ENCODE peak calls at places on chromosomes 5 and 9, in ten cellular contexts. D, A, V, S, B, H, E, R, J and G are unnamed samples.

GRCh38 chr9:77820293-77820954 is 172.3 kb upstream of the GNA14 start:
- DNase-seq in H (no peak), S (peak; percentile 70), R (peak; percentile 73), A (no peak), J (no peak), B (no peak), E (peak; percentile 10), D (peak; percentile 77), V (peak; percentile 89), G (no peak)

GRCh38 chr9:106758911-106759310 is 104.1 kb upstream of the ZNF462 start:
- DNase-seq in B (no peak), E (no peak), V (peak; percentile 29), R (no peak), S (peak; percentile 19), A (no peak), D (no peak), J (no peak), H (no peak), G (no peak)

GRCh38 chr5:14720236-14720923 is 55.9 kb downstream of the OTULIN start:
- DNase-seq in A (no peak), E (no peak), H (no peak), D (peak; percentile 64), J (no peak), S (no peak), R (peak; percentile 66), B (no peak), V (peak; percentile 58), G (no peak)

GRCh38 chr9:37107701-37108100 is 12.7 kb upstream of the ZCCHC7 start:
- DNase-seq in A (no peak), V (no peak), S (no peak), D (no peak), B (no peak), H (no peak), R (no peak), E (no peak), J (no peak), G (no peak)

GRCh38 chr5:56671571-56671970 is 143.8 kb upstream of the MAP3K1 start:
- DNase-seq in B (no peak), D (no peak), A (no peak), V (no peak), E (no peak), J (no peak), S (no peak), H (no peak), R (no peak), G (no peak)

GRCh38 chr5:98798371-98798770 is 24.9 kb downstream of the RGMB start:
- DNase-seq in H (no peak), V (no peak), S (no peak), A (no peak), R (no peak), J (no peak), E (no peak), B (no peak), D (no peak), G (no peak)

GRCh38 chr5:43802651-43803050 is 199.7 kb downstream of the NNT start:
- DNase-seq in R (no peak), S (peak; percentile 4), E (no peak), A (no peak), J (no peak), H (no peak), B (no peak), V (no peak), D (no peak), G (no peak)

GRCh38 chr5:135834639-135835529 is at the start of gene SLC25A48:
- DNase-seq in J (peak; percentile 86), B (peak; percentile 90), E (no peak), V (no peak), H (no peak), S (peak; percentile 57), R (no peak), D (no peak), A (no peak), G (peak; percentile 41)

GRCh38 chr5:41748631-41749030 is 121.6 kb downstream of the OXCT1 start:
- DNase-seq in E (no peak), R (no peak), J (no peak), A (no peak), H (peak; percentile 83), B (no peak), D (peak; percentile 67), S (peak; percentile 75), V (peak; percentile 81), G (no peak)

GRCh38 chr9:137650779-137651178 is 32.0 kb downstream of the EHMT1 start:
- DNase-seq in H (no peak), S (no peak), J (no peak), B (no peak), V (no peak), D (no peak), A (no peak), E (no peak), R (no peak), G (no peak)

GRCh38 chr5:31585519-31586270 is 53.2 kb upstream of the PDZD2 start:
- DNase-seq in J (no peak), H (no peak), D (peak; percentile 32), A (no peak), S (no peak), B (no peak), V (no peak), R (no peak), E (no peak), G (no peak)

GRCh38 chr5:151239237-151239861 is 13.6 kb upstream of the GM2A start:
- DNase-seq in H (no peak), J (peak; percentile 53), D (peak; percentile 69), E (no peak), A (no peak), R (peak; percentile 79), B (peak; percentile 60), S (no peak), V (peak; percentile 78), G (peak; percentile 84)

GRCh38 chr9:38705917-38706316 is 14.0 kb downstream of the FAM240B start:
- DNase-seq in V (no peak), B (no peak), A (no peak), S (no peak), R (no peak), E (no peak), D (no peak), J (no peak), H (no peak), G (no peak)

GRCh38 chr9:38706493-38706892 is 13.4 kb downstream of the FAM240B start:
- DNase-seq in B (no peak), D (no peak), S (no peak), E (no peak), H (no peak), A (no peak), R (no peak), J (no peak), V (no peak), G (no peak)

GRCh38 chr9:38708759-38709158 is 11.2 kb downstream of the FAM240B start:
- DNase-seq in D (peak; percentile 38), J (no peak), B (no peak), S (peak; percentile 65), E (no peak), H (no peak), A (no peak), V (peak; percentile 60), R (peak; percentile 4), G (no peak)

GRCh38 chr9:38713426-38713825 is 6.5 kb downstream of the FAM240B start:
- DNase-seq in D (peak; percentile 67), J (no peak), A (peak; percentile 7), H (peak; percentile 59), R (peak; percentile 94), S (peak; percentile 96), V (peak; percentile 97), B (no peak), E (peak; percentile 30), G (no peak)

DNA sequence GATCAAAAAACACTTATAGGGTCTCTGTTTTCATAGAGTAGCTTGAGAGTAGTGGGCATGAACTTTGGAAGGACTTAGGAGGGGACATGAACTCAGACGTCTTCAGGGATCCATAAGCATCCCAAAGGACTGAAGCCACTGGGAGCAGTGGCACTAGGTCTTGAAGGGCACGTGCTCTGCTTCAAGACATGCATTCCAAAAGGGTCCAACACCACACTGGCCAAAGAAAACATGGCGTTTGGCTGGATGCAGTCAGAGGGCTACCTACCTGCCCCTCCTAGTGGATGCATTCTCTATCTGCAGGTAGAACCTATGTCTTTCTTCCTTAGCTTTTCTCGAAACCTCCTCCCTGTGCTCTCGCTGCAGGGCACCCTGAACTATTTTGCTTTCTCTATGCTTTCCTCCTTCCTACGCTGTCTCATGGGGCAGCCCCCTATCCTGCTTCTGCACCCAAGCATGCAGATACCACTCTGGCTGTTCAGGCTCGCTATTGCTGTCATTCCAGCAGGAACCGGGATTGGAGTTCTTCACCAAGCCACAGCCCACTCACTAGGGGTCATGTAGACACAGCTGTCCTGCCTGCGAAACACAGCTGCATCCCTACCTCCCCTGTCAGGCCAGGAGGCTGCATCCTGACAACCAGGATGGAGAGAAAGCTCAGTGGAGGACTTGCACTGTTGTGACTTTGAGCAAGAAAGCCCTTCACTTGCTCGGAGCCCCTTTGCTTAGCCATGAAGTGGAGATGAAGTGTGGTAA is 11.9 kb downstream of the FAM240B start:
- DNase-seq in S (no peak), E (no peak), V (no peak), J (no peak), A (no peak), H (no peak), B (no peak), R (no peak), D (no peak), G (no peak)
- TF ChIP-seq CTCF in S (peak; percentile 46), E (no peak), V (peak; percentile 23), J (no peak), A (peak; percentile 67), H (peak; percentile 53), B (peak; percentile 23), R (no peak), D (peak; percentile 38), G (no peak)

DNA sequence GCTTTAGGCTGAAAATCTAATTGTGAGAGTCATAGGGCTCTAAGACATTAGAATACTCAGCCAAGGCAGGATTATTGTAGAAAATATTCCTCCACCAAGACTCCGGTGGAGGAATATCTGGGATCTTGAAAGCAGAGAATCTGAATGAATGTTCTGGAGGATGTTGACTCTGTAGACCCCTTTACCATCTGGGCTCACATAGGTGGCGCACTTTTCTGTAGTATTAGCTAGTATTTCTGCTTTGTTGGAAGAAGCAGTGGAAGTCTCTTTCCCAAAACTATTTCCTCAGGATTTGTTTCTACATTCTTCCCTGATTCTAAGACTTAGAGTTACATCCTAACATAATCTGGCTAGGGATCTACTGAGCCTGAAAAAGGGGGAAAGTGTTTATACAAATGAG is 752.4 kb upstream of the SEMA6A start:
- DNase-seq in A (no peak), R (no peak), E (no peak), B (no peak), H (no peak), D (no peak), J (no peak), V (no peak), S (no peak), G (no peak)
- H3K4me3 ChIP-seq in A (no peak overlapping the region), R (no peak overlapping the region), E (no peak overlapping the region), B (no peak overlapping the region), H (no peak overlapping the region), D (no peak overlapping the region), J (no peak overlapping the region), V (no peak overlapping the region), S (no peak overlapping the region), G (no peak overlapping the region)

GRCh38 chr9:72365525-72366256 is 683 bp upstream of the ZFAND5 start:
- DNase-seq in A (no peak), H (peak; percentile 56), D (peak; percentile 90), R (peak; percentile 92), B (peak; percentile 93), E (peak; percentile 60), S (peak; percentile 81), V (peak; percentile 90), J (peak; percentile 82), G (peak; percentile 79)
- TF ChIP-seq CTCF in A (no peak), H (peak; percentile 28), D (peak; percentile 10), R (peak; percentile 22), B (peak; percentile 34), E (peak; percentile 28), S (peak; percentile 19), V (peak; percentile 7), J (no peak), G (no peak)

GRCh38 chr9:105305834-105306233 is 61.4 kb downstream of the SLC44A1 start:
- DNase-seq in H (no peak), A (no peak), V (no peak), B (no peak), R (no peak), D (no peak), E (no peak), S (no peak), J (no peak), G (no peak)
- H3K4me3 ChIP-seq in H (no peak overlapping the region), A (no peak overlapping the region), V (no peak overlapping the region), B (no peak overlapping the region), R (no peak overlapping the region), D (no peak overlapping the region), E (no peak overlapping the region), S (no peak overlapping the region), J (no peak overlapping the region), G (no peak overlapping the region)